ENCODE peak calls at places on chromosome 22, in five cellular contexts. One of them, this sample, is unnamed.

GRCh38 chr22:44489817-44490216 is 8.2 kb downstream of the RTL6 start:
- DNase-seq in hepatocyte: no peak
- DNase-seq in H7: no peak
- DNase-seq in mesothelial cell of epicardium: no peak
- DNase-seq in activated CD4-positive, alpha-beta T cell treated with anti-CD3 and anti-CD28 coated beads, Interleukin-2, amount 10 ng/mL, durations not matched to agents 7 days and 5 days: no peak
- DNase-seq in this sample: no peak

GRCh38 chr22:29313126-29314071 is 2.1 kb downstream of the RASL10A start:
- DNase-seq in hepatocyte: no peak
- DNase-seq in H7: peak; percentile 97
- DNase-seq in mesothelial cell of epicardium: no peak
- DNase-seq in activated CD4-positive, alpha-beta T cell treated with anti-CD3 and anti-CD28 coated beads, Interleukin-2, amount 10 ng/mL, durations not matched to agents 7 days and 5 days: no peak
- DNase-seq in this sample: no peak

GRCh38 chr22:23520875-23521441 is 59.1 kb downstream of the IGLL1 start:
- DNase-seq in hepatocyte: peak; percentile 75
- DNase-seq in H7: peak; percentile 78
- DNase-seq in mesothelial cell of epicardium: no peak
- DNase-seq in activated CD4-positive, alpha-beta T cell treated with anti-CD3 and anti-CD28 coated beads, Interleukin-2, amount 10 ng/mL, durations not matched to agents 7 days and 5 days: no peak
- DNase-seq in this sample: no peak

GRCh38 chr22:29031236-29031982 is 30.2 kb downstream of the C22orf31 start:
- DNase-seq in hepatocyte: peak; percentile 90
- DNase-seq in H7: peak; percentile 78
- DNase-seq in mesothelial cell of epicardium: no peak
- DNase-seq in activated CD4-positive, alpha-beta T cell treated with anti-CD3 and anti-CD28 coated beads, Interleukin-2, amount 10 ng/mL, durations not matched to agents 7 days and 5 days: no peak
- DNase-seq in this sample: no peak

GRCh38 chr22:36330127-36330526 is 57.6 kb downstream of the MYH9 start:
- DNase-seq in hepatocyte: no peak
- DNase-seq in H7: no peak
- DNase-seq in mesothelial cell of epicardium: no peak
- DNase-seq in activated CD4-positive, alpha-beta T cell treated with anti-CD3 and anti-CD28 coated beads, Interleukin-2, amount 10 ng/mL, durations not matched to agents 7 days and 5 days: no peak
- DNase-seq in this sample: no peak

GRCh38 chr22:36220457-36220921 is 18.8 kb downstream of the APOL2 start:
- DNase-seq in hepatocyte: peak; percentile 54
- DNase-seq in H7: no peak
- DNase-seq in mesothelial cell of epicardium: no peak
- DNase-seq in activated CD4-positive, alpha-beta T cell treated with anti-CD3 and anti-CD28 coated beads, Interleukin-2, amount 10 ng/mL, durations not matched to agents 7 days and 5 days: no peak
- DNase-seq in this sample: no peak

GRCh38 chr22:37501176-37501609 is 15.0 kb upstream of the MFNG start:
- DNase-seq in hepatocyte: no peak
- DNase-seq in H7: peak; percentile 72
- DNase-seq in mesothelial cell of epicardium: no peak
- DNase-seq in activated CD4-positive, alpha-beta T cell treated with anti-CD3 and anti-CD28 coated beads, Interleukin-2, amount 10 ng/mL, durations not matched to agents 7 days and 5 days: no peak
- DNase-seq in this sample: no peak

GRCh38 chr22:17845340-17845739 is 71.1 kb upstream of the BID start:
- DNase-seq in hepatocyte: no peak
- DNase-seq in H7: no peak
- DNase-seq in mesothelial cell of epicardium: no peak
- DNase-seq in activated CD4-positive, alpha-beta T cell treated with anti-CD3 and anti-CD28 coated beads, Interleukin-2, amount 10 ng/mL, durations not matched to agents 7 days and 5 days: no peak
- DNase-seq in this sample: no peak

GRCh38 chr22:38313384-38313955 is 3.8 kb downstream of the CSNK1E start:
- DNase-seq in hepatocyte: peak; percentile 67
- DNase-seq in H7: no peak
- DNase-seq in mesothelial cell of epicardium: no peak
- DNase-seq in activated CD4-positive, alpha-beta T cell treated with anti-CD3 and anti-CD28 coated beads, Interleukin-2, amount 10 ng/mL, durations not matched to agents 7 days and 5 days: no peak
- DNase-seq in this sample: no peak

GRCh38 chr22:37462983-37463382 is 23.2 kb downstream of the MFNG start:
- DNase-seq in hepatocyte: peak; percentile 82
- DNase-seq in H7: peak; percentile 77
- DNase-seq in mesothelial cell of epicardium: no peak
- DNase-seq in activated CD4-positive, alpha-beta T cell treated with anti-CD3 and anti-CD28 coated beads, Interleukin-2, amount 10 ng/mL, durations not matched to agents 7 days and 5 days: peak; percentile 30
- DNase-seq in this sample: no peak

GRCh38 chr22:45738206-45738605 is 66.6 kb downstream of the ATXN10 start:
- DNase-seq in hepatocyte: no peak
- DNase-seq in H7: no peak
- DNase-seq in mesothelial cell of epicardium: no peak
- DNase-seq in activated CD4-positive, alpha-beta T cell treated with anti-CD3 and anti-CD28 coated beads, Interleukin-2, amount 10 ng/mL, durations not matched to agents 7 days and 5 days: no peak
- DNase-seq in this sample: no peak

GRCh38 chr22:46547179-46547882 is 9.9 kb upstream of the CELSR1 start:
- DNase-seq in hepatocyte: peak; percentile 59
- DNase-seq in H7: peak; percentile 81
- DNase-seq in mesothelial cell of epicardium: no peak
- DNase-seq in activated CD4-positive, alpha-beta T cell treated with anti-CD3 and anti-CD28 coated beads, Interleukin-2, amount 10 ng/mL, durations not matched to agents 7 days and 5 days: no peak
- DNase-seq in this sample: no peak

GRCh38 chr22:24510694-24511625 is 15.8 kb downstream of the UPB1 start:
- DNase-seq in hepatocyte: peak; percentile 51
- DNase-seq in H7: no peak
- DNase-seq in mesothelial cell of epicardium: no peak
- DNase-seq in activated CD4-positive, alpha-beta T cell treated with anti-CD3 and anti-CD28 coated beads, Interleukin-2, amount 10 ng/mL, durations not matched to agents 7 days and 5 days: no peak
- DNase-seq in this sample: no peak

GRCh38 chr22:20867179-20868099 is 8.6 kb downstream of the SNAP29 start:
- DNase-seq in hepatocyte: peak; percentile 62
- DNase-seq in H7: no peak
- DNase-seq in mesothelial cell of epicardium: no peak
- DNase-seq in activated CD4-positive, alpha-beta T cell treated with anti-CD3 and anti-CD28 coated beads, Interleukin-2, amount 10 ng/mL, durations not matched to agents 7 days and 5 days: no peak
- DNase-seq in this sample: no peak

GRCh38 chr22:29344137-29344536 is 28.6 kb upstream of the RASL10A start:
- DNase-seq in hepatocyte: peak; percentile 61
- DNase-seq in H7: no peak
- DNase-seq in mesothelial cell of epicardium: no peak
- DNase-seq in activated CD4-positive, alpha-beta T cell treated with anti-CD3 and anti-CD28 coated beads, Interleukin-2, amount 10 ng/mL, durations not matched to agents 7 days and 5 days: no peak
- DNase-seq in this sample: no peak

GRCh38 chr22:28674121-28674563 is 5.5 kb downstream of the TTC28 start:
- DNase-seq in hepatocyte: no peak
- DNase-seq in H7: no peak
- DNase-seq in mesothelial cell of epicardium: no peak
- DNase-seq in activated CD4-positive, alpha-beta T cell treated with anti-CD3 and anti-CD28 coated beads, Interleukin-2, amount 10 ng/mL, durations not matched to agents 7 days and 5 days: peak; percentile 69
- DNase-seq in this sample: no peak

GRCh38 chr22:45876136-45877035 is 100.6 kb downstream of the WNT7B start:
- DNase-seq in hepatocyte: no peak
- DNase-seq in H7: peak; percentile 55
- DNase-seq in mesothelial cell of epicardium: peak; percentile 15
- DNase-seq in activated CD4-positive, alpha-beta T cell treated with anti-CD3 and anti-CD28 coated beads, Interleukin-2, amount 10 ng/mL, durations not matched to agents 7 days and 5 days: no peak
- DNase-seq in this sample: no peak

GRCh38 chr22:33844273-33844672 is 76.0 kb downstream of the LARGE1 start:
- DNase-seq in hepatocyte: no peak
- DNase-seq in H7: no peak
- DNase-seq in mesothelial cell of epicardium: no peak
- DNase-seq in activated CD4-positive, alpha-beta T cell treated with anti-CD3 and anti-CD28 coated beads, Interleukin-2, amount 10 ng/mL, durations not matched to agents 7 days and 5 days: no peak
- DNase-seq in this sample: no peak

GRCh38 chr22:25765801-25766200 is 23.8 kb downstream of the MYO18B start:
- DNase-seq in hepatocyte: no peak
- DNase-seq in H7: no peak
- DNase-seq in mesothelial cell of epicardium: no peak
- DNase-seq in activated CD4-positive, alpha-beta T cell treated with anti-CD3 and anti-CD28 coated beads, Interleukin-2, amount 10 ng/mL, durations not matched to agents 7 days and 5 days: no peak
- DNase-seq in this sample: no peak

GRCh38 chr22:34129691-34130486 is 209.6 kb upstream of the LARGE1 start:
- DNase-seq in hepatocyte: no peak
- DNase-seq in H7: no peak
- DNase-seq in mesothelial cell of epicardium: no peak
- DNase-seq in activated CD4-positive, alpha-beta T cell treated with anti-CD3 and anti-CD28 coated beads, Interleukin-2, amount 10 ng/mL, durations not matched to agents 7 days and 5 days: no peak
- DNase-seq in this sample: no peak

GRCh38 chr22:36486619-36487384 is 5.4 kb upstream of the TXN2 start:
- DNase-seq in hepatocyte: peak; percentile 80
- DNase-seq in H7: peak; percentile 80
- DNase-seq in mesothelial cell of epicardium: no peak
- DNase-seq in activated CD4-positive, alpha-beta T cell treated with anti-CD3 and anti-CD28 coated beads, Interleukin-2, amount 10 ng/mL, durations not matched to agents 7 days and 5 days: peak; percentile 72
- DNase-seq in this sample: peak; percentile 41

GRCh38 chr22:33188316-33188715 is 130.1 kb upstream of the SYN3 start:
- DNase-seq in hepatocyte: no peak
- DNase-seq in H7: no peak
- DNase-seq in mesothelial cell of epicardium: no peak
- DNase-seq in activated CD4-positive, alpha-beta T cell treated with anti-CD3 and anti-CD28 coated beads, Interleukin-2, amount 10 ng/mL, durations not matched to agents 7 days and 5 days: no peak
- DNase-seq in this sample: no peak

GRCh38 chr22:46122511-46122971 is 27.8 kb upstream of the PPARA start:
- DNase-seq in hepatocyte: peak; percentile 80
- DNase-seq in H7: peak; percentile 98
- DNase-seq in mesothelial cell of epicardium: peak; percentile 49
- DNase-seq in activated CD4-positive, alpha-beta T cell treated with anti-CD3 and anti-CD28 coated beads, Interleukin-2, amount 10 ng/mL, durations not matched to agents 7 days and 5 days: peak; percentile 72
- DNase-seq in this sample: peak; percentile 54

GRCh38 chr22:30226192-30226832 is 20.2 kb downstream of the LIF start:
- DNase-seq in hepatocyte: no peak
- DNase-seq in H7: no peak
- DNase-seq in mesothelial cell of epicardium: no peak
- DNase-seq in activated CD4-positive, alpha-beta T cell treated with anti-CD3 and anti-CD28 coated beads, Interleukin-2, amount 10 ng/mL, durations not matched to agents 7 days and 5 days: no peak
- DNase-seq in this sample: no peak

GRCh38 chr22:25084405-25085107 is 115.1 kb upstream of the CRYBB3 start:
- DNase-seq in hepatocyte: no peak
- DNase-seq in H7: no peak
- DNase-seq in mesothelial cell of epicardium: no peak
- DNase-seq in activated CD4-positive, alpha-beta T cell treated with anti-CD3 and anti-CD28 coated beads, Interleukin-2, amount 10 ng/mL, durations not matched to agents 7 days and 5 days: no peak
- DNase-seq in this sample: no peak

GRCh38 chr22:43798492-43798891 is 13.6 kb downstream of the EFCAB6 start:
- DNase-seq in hepatocyte: no peak
- DNase-seq in H7: no peak
- DNase-seq in mesothelial cell of epicardium: no peak
- DNase-seq in activated CD4-positive, alpha-beta T cell treated with anti-CD3 and anti-CD28 coated beads, Interleukin-2, amount 10 ng/mL, durations not matched to agents 7 days and 5 days: no peak
- DNase-seq in this sample: no peak

GRCh38 chr22:35315855-35316745 is 16.4 kb downstream of the TOM1 start:
- DNase-seq in hepatocyte: no peak
- DNase-seq in H7: no peak
- DNase-seq in mesothelial cell of epicardium: no peak
- DNase-seq in activated CD4-positive, alpha-beta T cell treated with anti-CD3 and anti-CD28 coated beads, Interleukin-2, amount 10 ng/mL, durations not matched to agents 7 days and 5 days: no peak
- DNase-seq in this sample: no peak

GRCh38 chr22:44755956-44756361 is 3.6 kb downstream of the ARHGAP8 start:
- DNase-seq in hepatocyte: peak; percentile 78
- DNase-seq in H7: peak; percentile 77
- DNase-seq in mesothelial cell of epicardium: no peak
- DNase-seq in activated CD4-positive, alpha-beta T cell treated with anti-CD3 and anti-CD28 coated beads, Interleukin-2, amount 10 ng/mL, durations not matched to agents 7 days and 5 days: no peak
- DNase-seq in this sample: no peak

GRCh38 chr22:46734830-46735453 is 3.1 kb downstream of the CERK start:
- DNase-seq in hepatocyte: peak; percentile 7
- DNase-seq in H7: peak; percentile 30
- DNase-seq in mesothelial cell of epicardium: no peak
- DNase-seq in activated CD4-positive, alpha-beta T cell treated with anti-CD3 and anti-CD28 coated beads, Interleukin-2, amount 10 ng/mL, durations not matched to agents 7 days and 5 days: peak; percentile 46
- DNase-seq in this sample: peak; percentile 61

GRCh38 chr22:19807161-19807913 is 46.8 kb downstream of the TBX1 start:
- DNase-seq in hepatocyte: peak; percentile 3
- DNase-seq in H7: peak; percentile 48
- DNase-seq in mesothelial cell of epicardium: no peak
- DNase-seq in activated CD4-positive, alpha-beta T cell treated with anti-CD3 and anti-CD28 coated beads, Interleukin-2, amount 10 ng/mL, durations not matched to agents 7 days and 5 days: no peak
- DNase-seq in this sample: no peak

GRCh38 chr22:46230262-46230901 is 19.7 kb downstream of the CDPF1 start:
- DNase-seq in hepatocyte: no peak
- DNase-seq in H7: no peak
- DNase-seq in mesothelial cell of epicardium: no peak
- DNase-seq in activated CD4-positive, alpha-beta T cell treated with anti-CD3 and anti-CD28 coated beads, Interleukin-2, amount 10 ng/mL, durations not matched to agents 7 days and 5 days: no peak
- DNase-seq in this sample: no peak

GRCh38 chr22:19885841-19886592 is 31.3 kb upstream of the GNB1L start:
- DNase-seq in hepatocyte: no peak
- DNase-seq in H7: peak; percentile 51
- DNase-seq in mesothelial cell of epicardium: no peak
- DNase-seq in activated CD4-positive, alpha-beta T cell treated with anti-CD3 and anti-CD28 coated beads, Interleukin-2, amount 10 ng/mL, durations not matched to agents 7 days and 5 days: no peak
- DNase-seq in this sample: no peak

GRCh38 chr22:27669798-27670599 is 131.6 kb downstream of the MN1 start:
- DNase-seq in hepatocyte: peak; percentile 53
- DNase-seq in H7: peak; percentile 64
- DNase-seq in mesothelial cell of epicardium: no peak
- DNase-seq in activated CD4-positive, alpha-beta T cell treated with anti-CD3 and anti-CD28 coated beads, Interleukin-2, amount 10 ng/mL, durations not matched to agents 7 days and 5 days: no peak
- DNase-seq in this sample: no peak

GRCh38 chr22:16955678-16956210 is 52.3 kb downstream of the GAB4 start:
- DNase-seq in hepatocyte: peak; percentile 26
- DNase-seq in H7: no peak
- DNase-seq in mesothelial cell of epicardium: no peak
- DNase-seq in activated CD4-positive, alpha-beta T cell treated with anti-CD3 and anti-CD28 coated beads, Interleukin-2, amount 10 ng/mL, durations not matched to agents 7 days and 5 days: no peak
- DNase-seq in this sample: no peak

GRCh38 chr22:36409911-36410756 is 22.4 kb upstream of the MYH9 start:
- DNase-seq in hepatocyte: peak; percentile 98
- DNase-seq in H7: peak; percentile 98
- DNase-seq in mesothelial cell of epicardium: peak; percentile 92
- DNase-seq in activated CD4-positive, alpha-beta T cell treated with anti-CD3 and anti-CD28 coated beads, Interleukin-2, amount 10 ng/mL, durations not matched to agents 7 days and 5 days: peak; percentile 77
- DNase-seq in this sample: peak; percentile 55

GRCh38 chr22:28053871-28054621 is 135.0 kb upstream of the PITPNB start:
- DNase-seq in hepatocyte: no peak
- DNase-seq in H7: no peak
- DNase-seq in mesothelial cell of epicardium: no peak
- DNase-seq in activated CD4-positive, alpha-beta T cell treated with anti-CD3 and anti-CD28 coated beads, Interleukin-2, amount 10 ng/mL, durations not matched to agents 7 days and 5 days: no peak
- DNase-seq in this sample: no peak

This sample was measured in activated T-helper 9 cell treated with anti-CD3 and anti-CD28 coated beads, Interleukin-2, amount 50 U/mL, for 16 hours.